ENCODE peak calls at places on chromosomes 13 and 19, in six cellular contexts. B is iPS-NIHi11; R is testis; S is brain microvascular endothelial cell; F is central memory CD4-positive, alpha-beta T cell; Q is effector memory CD8-positive, alpha-beta T cell. X is an unnamed sample.

GRCh38 chr13:35720690-35721554 is 244.4 kb upstream of the MAB21L1 start:
- DNase-seq in S (peak; percentile 12), R (peak; percentile 65), Q (no peak), F (no peak), B (peak; percentile 87), X (peak; percentile 74)

GRCh38 chr19:17073869-17074627 is 1.2 kb downstream of the HAUS8 start:
- DNase-seq in B (peak; percentile 26), F (no peak), R (no peak), Q (peak; percentile 26), S (no peak), X (no peak)

GRCh38 chr19:16325161-16325527 is 518 bp downstream of the KLF2 start:
- DNase-seq in R (peak; percentile 40), B (peak; percentile 61), Q (peak; percentile 57), S (no peak), F (no peak), X (no peak)

GRCh38 chr19:44258835-44259413 is 762 bp upstream of the ZNF233 start:
- DNase-seq in F (no peak), S (no peak), B (no peak), R (no peak), Q (no peak), X (no peak)

GRCh38 chr13:113474179-113474578 is 16.3 kb downstream of the DCUN1D2 start:
- DNase-seq in F (no peak), R (no peak), B (no peak), S (peak; percentile 67), Q (no peak), X (no peak)

GRCh38 chr13:76717092-76717491 is 169.1 kb downstream of the KCTD12 start:
- DNase-seq in S (peak; percentile 79), R (no peak), Q (no peak), F (no peak), B (no peak), X (no peak)

GRCh38 chr19:48341006-48341405 is 15.7 kb downstream of the EMP3 start:
- DNase-seq in R (no peak), S (no peak), B (no peak), F (no peak), Q (no peak), X (no peak)

GRCh38 chr19:58476498-58477015 is 405 bp downstream of the ZNF446 start:
- DNase-seq in S (no peak), R (no peak), Q (no peak), F (no peak), B (peak; percentile 32), X (peak; percentile 26)

GRCh38 chr13:112250788-112251445 is 125.2 kb upstream of the SPACA7 start:
- DNase-seq in Q (no peak), R (peak; percentile 1), B (no peak), F (no peak), S (no peak), X (no peak)

GRCh38 chr19:16095071-16095571 is 16.6 kb upstream of the RAB8A start:
- DNase-seq in Q (no peak), S (no peak), R (no peak), B (no peak), F (no peak), X (no peak)

GRCh38 chr13:108357228-108357627 is 87.7 kb downstream of the TNFSF13B start:
- DNase-seq in Q (no peak), R (no peak), B (no peak), F (no peak), S (no peak), X (no peak)

GRCh38 chr19:48344892-48345291 is 18.8 kb downstream of the TMEM143 start:
- DNase-seq in Q (no peak), B (no peak), R (no peak), F (no peak), S (no peak), X (no peak)

GRCh38 chr19:54609356-54609791 is 15.9 kb downstream of the LILRA1 start:
- DNase-seq in S (no peak), Q (no peak), B (no peak), F (no peak), R (no peak), X (no peak)

GRCh38 chr13:72293206-72293605 is 426.2 kb upstream of the DACH1 start:
- DNase-seq in Q (no peak), F (no peak), S (no peak), R (no peak), B (no peak), X (no peak)

GRCh38 chr19:1057185-1057857 is 9.6 kb upstream of the ARHGAP45 start:
- DNase-seq in F (no peak), R (no peak), B (no peak), Q (no peak), S (peak; percentile 58), X (no peak)

GRCh38 chr13:62212246-62212645 is 796.6 kb upstream of the PCDH20 start:
- DNase-seq in B (no peak), Q (no peak), R (no peak), S (no peak), F (no peak), X (no peak)

GRCh38 chr13:113088691-113089020 is 16.9 kb upstream of the F7 start:
- DNase-seq in R (no peak), S (no peak), B (no peak), F (no peak), Q (no peak), X (no peak)

GRCh38 chr13:53648673-53649072 is 620.1 kb downstream of the OLFM4 start:
- DNase-seq in F (no peak), B (no peak), R (no peak), S (no peak), Q (no peak), X (no peak)

GRCh38 chr13:109785892-109786450 is 412 bp downstream of the IRS2 start:
- DNase-seq in S (no peak), F (peak; percentile 61), B (peak; percentile 35), R (peak; percentile 40), Q (peak; percentile 44), X (peak; percentile 33)

GRCh38 chr13:41588899-41589298 is 131.5 kb downstream of the RGCC start:
- DNase-seq in R (no peak), S (peak; percentile 75), Q (no peak), B (no peak), F (no peak), X (no peak)

GRCh38 chr19:48698046-48698445 is 2.3 kb downstream of the FUT2 start:
- DNase-seq in R (peak; percentile 69), Q (no peak), S (peak; percentile 53), F (no peak), B (no peak), X (no peak)

GRCh38 chr19:8731428-8732169 is 10.2 kb downstream of the OR2Z1 start:
- DNase-seq in B (no peak), S (no peak), R (peak; percentile 24), F (no peak), Q (no peak), X (no peak)

GRCh38 chr19:55247621-55248099 is 11.2 kb downstream of the PPP6R1 start:
- DNase-seq in B (no peak), Q (no peak), R (no peak), S (peak; percentile 32), F (no peak), X (no peak)

GRCh38 chr19:46596008-46596407 is 5.1 kb upstream of the CALM3 start:
- DNase-seq in R (no peak), Q (no peak), S (no peak), B (no peak), F (no peak), X (no peak)

GRCh38 chr13:113411216-113412023 is 41.9 kb downstream of the ADPRHL1 start:
- DNase-seq in B (no peak), F (no peak), Q (no peak), R (no peak), S (peak; percentile 92), X (no peak)

GRCh38 chr19:9523885-9524474 is 14.5 kb downstream of the ZNF426 start:
- DNase-seq in S (no peak), Q (no peak), F (no peak), R (no peak), B (no peak), X (no peak)

GRCh38 chr13:79724348-79725103 is 243.6 kb downstream of the NDFIP2 start:
- DNase-seq in Q (no peak), F (no peak), S (no peak), R (no peak), B (no peak), X (no peak)

GRCh38 chr19:28618504-28618903 is 594.4 kb downstream of the UQCRFS1 start:
- DNase-seq in Q (no peak), R (no peak), F (no peak), S (no peak), B (no peak), X (no peak)

GRCh38 chr19:13538854-13539253 is 32.6 kb upstream of the CACNA1A start:
- DNase-seq in Q (no peak), F (no peak), S (no peak), B (no peak), R (no peak), X (no peak)

GRCh38 chr19:15116856-15117255 is 9.7 kb downstream of the SYDE1 start:
- DNase-seq in S (no peak), Q (no peak), F (no peak), R (no peak), B (no peak), X (no peak)

GRCh38 chr13:33728271-33729037 is 89.5 kb upstream of the RFC3 start:
- DNase-seq in B (no peak), S (no peak), F (no peak), Q (no peak), R (no peak), X (peak; percentile 51)

GRCh38 chr13:30033681-30034447 is 183.4 kb upstream of the UBL3 start:
- DNase-seq in F (no peak), S (peak; percentile 34), R (no peak), B (no peak), Q (no peak), X (no peak)

GRCh38 chr13:75073791-75074190 is 408.2 kb downstream of the TBC1D4 start:
- DNase-seq in F (no peak), S (no peak), Q (no peak), R (no peak), B (no peak), X (no peak)

GRCh38 chr19:18021121-18021755 is 13.3 kb downstream of the ARRDC2 start:
- DNase-seq in F (peak; percentile 69), B (peak; percentile 14), Q (peak; percentile 63), R (peak; percentile 57), S (peak; percentile 91), X (no peak)